ENCODE peak calls at places on chromosomes 16 and 17, in nine cellular contexts. One of them, this sample, is unnamed.

GRCh38 chr17:76270127-76270592 is 5.0 kb downstream of the UBALD2 start:
- DNase-seq in cardiac fibroblast: no peak
- DNase-seq in sigmoid colon: no peak
- DNase-seq in SK-N-SH: peak
- DNase-seq in left ventricle myocardium inferior: no peak
- DNase-seq in prostate gland: no peak
- DNase-seq in fibroblast of lung: no peak
- DNase-seq in CD8-positive, alpha-beta memory T cell: peak
- DNase-seq in Caco-2: no peak
- DNase-seq in this sample: no peak

GRCh38 chr17:40621558-40621957 is 26.1 kb downstream of the SMARCE1 start:
- DNase-seq in cardiac fibroblast: no peak
- DNase-seq in sigmoid colon: no peak
- DNase-seq in SK-N-SH: no peak
- DNase-seq in left ventricle myocardium inferior: no peak
- DNase-seq in prostate gland: no peak
- DNase-seq in fibroblast of lung: no peak
- DNase-seq in CD8-positive, alpha-beta memory T cell: no peak
- DNase-seq in Caco-2: no peak
- DNase-seq in this sample: no peak

GRCh38 chr16:54048994-54049929 is 237.3 kb downstream of the IRX3 start:
- DNase-seq in cardiac fibroblast: no peak
- DNase-seq in sigmoid colon: no peak
- DNase-seq in SK-N-SH: peak
- DNase-seq in left ventricle myocardium inferior: no peak
- DNase-seq in prostate gland: no peak
- DNase-seq in fibroblast of lung: no peak
- DNase-seq in CD8-positive, alpha-beta memory T cell: no peak
- DNase-seq in Caco-2: no peak
- DNase-seq in this sample: peak

GRCh38 chr16:1972490-1972877 is 631 bp downstream of the TBL3 start:
- DNase-seq in cardiac fibroblast: no peak
- DNase-seq in sigmoid colon: no peak
- DNase-seq in SK-N-SH: peak
- DNase-seq in left ventricle myocardium inferior: no peak
- DNase-seq in prostate gland: no peak
- DNase-seq in fibroblast of lung: peak
- DNase-seq in CD8-positive, alpha-beta memory T cell: no peak
- DNase-seq in Caco-2: no peak
- DNase-seq in this sample: peak

GRCh38 chr16:79381552-79382042 is 218.9 kb downstream of the MAF start:
- DNase-seq in cardiac fibroblast: no peak
- DNase-seq in sigmoid colon: no peak
- DNase-seq in SK-N-SH: no peak
- DNase-seq in left ventricle myocardium inferior: no peak
- DNase-seq in prostate gland: no peak
- DNase-seq in fibroblast of lung: no peak
- DNase-seq in CD8-positive, alpha-beta memory T cell: peak
- DNase-seq in Caco-2: no peak
- DNase-seq in this sample: no peak

GRCh38 chr16:84068041-84068440 is 25.4 kb upstream of the SLC38A8 start:
- DNase-seq in cardiac fibroblast: no peak
- DNase-seq in sigmoid colon: no peak
- DNase-seq in SK-N-SH: no peak
- DNase-seq in left ventricle myocardium inferior: no peak
- DNase-seq in prostate gland: no peak
- DNase-seq in fibroblast of lung: no peak
- DNase-seq in CD8-positive, alpha-beta memory T cell: no peak
- DNase-seq in Caco-2: no peak
- DNase-seq in this sample: no peak

GRCh38 chr17:37358830-37359681 is 16.7 kb upstream of the C17orf78 start:
- DNase-seq in cardiac fibroblast: peak
- DNase-seq in sigmoid colon: peak
- DNase-seq in SK-N-SH: peak
- DNase-seq in left ventricle myocardium inferior: peak
- DNase-seq in prostate gland: peak
- DNase-seq in fibroblast of lung: peak
- DNase-seq in CD8-positive, alpha-beta memory T cell: peak
- DNase-seq in Caco-2: peak
- DNase-seq in this sample: peak

GRCh38 chr17:74417178-74418045 is 14.5 kb upstream of the GPRC5C start:
- DNase-seq in cardiac fibroblast: peak
- DNase-seq in sigmoid colon: no peak
- DNase-seq in SK-N-SH: no peak
- DNase-seq in left ventricle myocardium inferior: no peak
- DNase-seq in prostate gland: no peak
- DNase-seq in fibroblast of lung: peak
- DNase-seq in CD8-positive, alpha-beta memory T cell: no peak
- DNase-seq in Caco-2: no peak
- DNase-seq in this sample: peak

GRCh38 chr17:50785126-50785525 is 17.8 kb upstream of the ANKRD40CL start:
- DNase-seq in cardiac fibroblast: no peak
- DNase-seq in sigmoid colon: no peak
- DNase-seq in SK-N-SH: no peak
- DNase-seq in left ventricle myocardium inferior: no peak
- DNase-seq in prostate gland: no peak
- DNase-seq in fibroblast of lung: no peak
- DNase-seq in CD8-positive, alpha-beta memory T cell: no peak
- DNase-seq in Caco-2: no peak
- DNase-seq in this sample: no peak

GRCh38 chr17:80012156-80012555 is 23.5 kb downstream of the TBC1D16 start:
- DNase-seq in cardiac fibroblast: no peak
- DNase-seq in sigmoid colon: no peak
- DNase-seq in SK-N-SH: no peak
- DNase-seq in left ventricle myocardium inferior: no peak
- DNase-seq in prostate gland: no peak
- DNase-seq in fibroblast of lung: no peak
- DNase-seq in CD8-positive, alpha-beta memory T cell: no peak
- DNase-seq in Caco-2: no peak
- DNase-seq in this sample: no peak

GRCh38 chr17:78534492-78535284 is 42.5 kb downstream of the DNAH17 start:
- DNase-seq in cardiac fibroblast: no peak
- DNase-seq in sigmoid colon: peak
- DNase-seq in SK-N-SH: no peak
- DNase-seq in left ventricle myocardium inferior: no peak
- DNase-seq in prostate gland: peak
- DNase-seq in fibroblast of lung: no peak
- DNase-seq in CD8-positive, alpha-beta memory T cell: no peak
- DNase-seq in Caco-2: no peak
- DNase-seq in this sample: no peak

GRCh38 chr16:65660390-65660789 is 538.5 kb upstream of the CDH11 start:
- DNase-seq in cardiac fibroblast: no peak
- DNase-seq in sigmoid colon: no peak
- DNase-seq in SK-N-SH: no peak
- DNase-seq in left ventricle myocardium inferior: no peak
- DNase-seq in prostate gland: no peak
- DNase-seq in fibroblast of lung: peak
- DNase-seq in CD8-positive, alpha-beta memory T cell: no peak
- DNase-seq in Caco-2: no peak
- DNase-seq in this sample: no peak

GRCh38 chr16:1635070-1635469 is 22.9 kb downstream of the CRAMP1 start:
- DNase-seq in cardiac fibroblast: no peak
- DNase-seq in sigmoid colon: no peak
- DNase-seq in SK-N-SH: no peak
- DNase-seq in left ventricle myocardium inferior: no peak
- DNase-seq in prostate gland: no peak
- DNase-seq in fibroblast of lung: no peak
- DNase-seq in CD8-positive, alpha-beta memory T cell: no peak
- DNase-seq in Caco-2: no peak
- DNase-seq in this sample: no peak

GRCh38 chr17:52106638-52107261 is 51.8 kb downstream of the CA10 start:
- DNase-seq in cardiac fibroblast: peak
- DNase-seq in sigmoid colon: no peak
- DNase-seq in SK-N-SH: peak
- DNase-seq in left ventricle myocardium inferior: no peak
- DNase-seq in prostate gland: peak
- DNase-seq in fibroblast of lung: peak
- DNase-seq in CD8-positive, alpha-beta memory T cell: no peak
- DNase-seq in Caco-2: no peak
- DNase-seq in this sample: peak

GRCh38 chr17:54662978-54663876 is 237.4 kb upstream of the TOM1L1 start:
- DNase-seq in cardiac fibroblast: no peak
- DNase-seq in sigmoid colon: no peak
- DNase-seq in SK-N-SH: no peak
- DNase-seq in left ventricle myocardium inferior: no peak
- DNase-seq in prostate gland: no peak
- DNase-seq in fibroblast of lung: no peak
- DNase-seq in CD8-positive, alpha-beta memory T cell: no peak
- DNase-seq in Caco-2: no peak
- DNase-seq in this sample: peak

GRCh38 chr17:2023692-2024571 is 1.2 kb downstream of the RTN4RL1 start:
- DNase-seq in cardiac fibroblast: peak
- DNase-seq in sigmoid colon: peak
- DNase-seq in SK-N-SH: peak
- DNase-seq in left ventricle myocardium inferior: no peak
- DNase-seq in prostate gland: no peak
- DNase-seq in fibroblast of lung: peak
- DNase-seq in CD8-positive, alpha-beta memory T cell: peak
- DNase-seq in Caco-2: peak
- DNase-seq in this sample: peak

GRCh38 chr16:2077696-2078095 is 29.9 kb downstream of the TSC2 start:
- DNase-seq in cardiac fibroblast: no peak
- DNase-seq in sigmoid colon: no peak
- DNase-seq in SK-N-SH: no peak
- DNase-seq in left ventricle myocardium inferior: no peak
- DNase-seq in prostate gland: no peak
- DNase-seq in fibroblast of lung: no peak
- DNase-seq in CD8-positive, alpha-beta memory T cell: no peak
- DNase-seq in Caco-2: no peak
- DNase-seq in this sample: no peak

GRCh38 chr16:29873319-29873718 is 10.3 kb upstream of the CDIPT start:
- DNase-seq in cardiac fibroblast: no peak
- DNase-seq in sigmoid colon: no peak
- DNase-seq in SK-N-SH: no peak
- DNase-seq in left ventricle myocardium inferior: no peak
- DNase-seq in prostate gland: no peak
- DNase-seq in fibroblast of lung: no peak
- DNase-seq in CD8-positive, alpha-beta memory T cell: no peak
- DNase-seq in Caco-2: no peak
- DNase-seq in this sample: no peak

GRCh38 chr16:11422381-11423314 is 77.4 kb downstream of the RMI2 start:
- DNase-seq in cardiac fibroblast: no peak
- DNase-seq in sigmoid colon: no peak
- DNase-seq in SK-N-SH: no peak
- DNase-seq in left ventricle myocardium inferior: no peak
- DNase-seq in prostate gland: no peak
- DNase-seq in fibroblast of lung: no peak
- DNase-seq in CD8-positive, alpha-beta memory T cell: no peak
- DNase-seq in Caco-2: no peak
- DNase-seq in this sample: no peak

DNA sequence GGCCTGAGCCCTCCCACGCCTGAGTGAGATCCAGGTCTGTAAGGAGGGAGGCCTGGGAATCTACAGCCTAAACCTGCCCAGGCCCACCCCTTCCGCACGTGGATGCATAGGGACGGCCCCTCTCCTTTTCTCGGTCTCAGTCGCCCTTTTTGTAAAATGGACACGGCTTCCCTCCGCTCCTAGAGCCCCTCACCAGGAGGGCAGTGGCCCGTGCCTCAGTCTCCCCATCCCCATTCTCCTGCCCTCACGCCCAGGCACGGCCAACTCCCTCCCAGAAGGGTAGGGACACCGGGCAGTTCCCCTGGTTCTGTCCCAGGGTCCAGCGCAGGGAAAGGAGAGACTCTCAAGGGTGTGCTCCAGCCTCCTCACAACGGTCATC is 48.1 kb downstream of the WNT3 start:
- DNase-seq in cardiac fibroblast: no peak
- DNase-seq in sigmoid colon: no peak
- DNase-seq in SK-N-SH: peak
- DNase-seq in left ventricle myocardium inferior: no peak
- DNase-seq in prostate gland: no peak
- DNase-seq in fibroblast of lung: no peak
- DNase-seq in CD8-positive, alpha-beta memory T cell: no peak
- DNase-seq in Caco-2: no peak
- DNase-seq in this sample: no peak
- H3K4me3 ChIP-seq in cardiac fibroblast: no peak
- H3K4me3 ChIP-seq in sigmoid colon: peak
- H3K4me3 ChIP-seq in SK-N-SH: peak
- H3K4me3 ChIP-seq in left ventricle myocardium inferior: peak
- H3K4me3 ChIP-seq in prostate gland: no peak
- H3K4me3 ChIP-seq in fibroblast of lung: no peak
- H3K4me3 ChIP-seq in CD8-positive, alpha-beta memory T cell: no peak
- H3K4me3 ChIP-seq in Caco-2: peak
- H3K4me3 ChIP-seq in this sample: no peak

DNA sequence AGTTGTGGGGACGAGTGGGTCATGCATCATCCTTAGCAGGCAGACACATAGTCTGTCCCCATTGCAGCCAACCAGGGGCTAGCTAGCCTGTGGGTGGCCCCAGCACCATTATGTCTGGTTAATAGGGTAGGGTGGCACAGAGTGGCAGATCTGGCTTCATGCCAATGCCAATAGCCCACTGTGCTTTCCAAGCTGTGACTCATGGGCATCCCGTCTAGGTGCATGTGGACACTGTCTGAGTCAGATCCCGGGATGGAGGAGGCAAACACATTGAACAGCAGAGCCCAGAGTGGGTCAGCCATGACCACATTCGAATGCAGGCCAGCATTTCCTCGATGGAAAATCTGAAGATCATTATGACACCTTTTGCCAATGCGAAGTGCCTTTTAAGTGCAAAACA is 2.5 kb downstream of the HS3ST2 start:
- DNase-seq in cardiac fibroblast: no peak
- DNase-seq in sigmoid colon: no peak
- DNase-seq in SK-N-SH: no peak
- DNase-seq in left ventricle myocardium inferior: no peak
- DNase-seq in prostate gland: no peak
- DNase-seq in fibroblast of lung: no peak
- DNase-seq in CD8-positive, alpha-beta memory T cell: no peak
- DNase-seq in Caco-2: no peak
- DNase-seq in this sample: peak
- H3K4me3 ChIP-seq in cardiac fibroblast: no peak
- H3K4me3 ChIP-seq in sigmoid colon: no peak
- H3K4me3 ChIP-seq in SK-N-SH: no peak
- H3K4me3 ChIP-seq in left ventricle myocardium inferior: no peak
- H3K4me3 ChIP-seq in prostate gland: no peak
- H3K4me3 ChIP-seq in fibroblast of lung: no peak
- H3K4me3 ChIP-seq in CD8-positive, alpha-beta memory T cell: no peak
- H3K4me3 ChIP-seq in Caco-2: no peak
- H3K4me3 ChIP-seq in this sample: no peak

DNA sequence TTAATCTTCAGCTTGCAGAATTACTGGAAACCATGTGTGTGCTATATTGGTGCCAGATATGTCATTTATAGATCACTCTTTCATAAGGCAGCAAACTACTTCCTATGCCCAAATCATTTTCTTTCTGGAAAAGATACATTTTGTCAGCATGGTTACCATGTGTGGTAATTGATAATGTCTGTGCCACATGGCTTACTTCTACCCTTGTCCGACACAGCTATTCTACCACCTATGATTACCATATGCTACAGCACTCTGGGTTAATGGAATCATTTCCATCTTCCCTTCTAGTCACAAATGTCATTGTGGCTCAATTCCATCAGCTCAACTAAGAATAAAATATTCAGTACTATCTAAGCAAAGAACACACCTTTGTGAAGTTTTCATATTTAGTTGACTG is 8.0 kb upstream of the PPM1E start:
- DNase-seq in cardiac fibroblast: no peak
- DNase-seq in sigmoid colon: no peak
- DNase-seq in SK-N-SH: peak
- DNase-seq in left ventricle myocardium inferior: no peak
- DNase-seq in prostate gland: no peak
- DNase-seq in fibroblast of lung: no peak
- DNase-seq in CD8-positive, alpha-beta memory T cell: no peak
- DNase-seq in Caco-2: no peak
- DNase-seq in this sample: no peak
- H3K4me3 ChIP-seq in cardiac fibroblast: no peak
- H3K4me3 ChIP-seq in sigmoid colon: no peak
- H3K4me3 ChIP-seq in SK-N-SH: no peak
- H3K4me3 ChIP-seq in left ventricle myocardium inferior: no peak
- H3K4me3 ChIP-seq in prostate gland: no peak
- H3K4me3 ChIP-seq in fibroblast of lung: no peak
- H3K4me3 ChIP-seq in CD8-positive, alpha-beta memory T cell: no peak
- H3K4me3 ChIP-seq in Caco-2: no peak
- H3K4me3 ChIP-seq in this sample: no peak

GRCh38 chr17:4944554-4945175 is 3.7 kb downstream of the PFN1 start:
- DNase-seq in cardiac fibroblast: no peak
- DNase-seq in sigmoid colon: no peak
- DNase-seq in SK-N-SH: no peak
- DNase-seq in left ventricle myocardium inferior: no peak
- DNase-seq in prostate gland: no peak
- DNase-seq in fibroblast of lung: no peak
- DNase-seq in CD8-positive, alpha-beta memory T cell: no peak
- DNase-seq in Caco-2: no peak
- DNase-seq in this sample: no peak
- H3K4me3 ChIP-seq in cardiac fibroblast: no peak
- H3K4me3 ChIP-seq in sigmoid colon: no peak
- H3K4me3 ChIP-seq in SK-N-SH: no peak
- H3K4me3 ChIP-seq in left ventricle myocardium inferior: peak
- H3K4me3 ChIP-seq in prostate gland: no peak
- H3K4me3 ChIP-seq in fibroblast of lung: peak
- H3K4me3 ChIP-seq in CD8-positive, alpha-beta memory T cell: peak
- H3K4me3 ChIP-seq in Caco-2: no peak
- H3K4me3 ChIP-seq in this sample: no peak

This sample was measured in mesendoderm.